ENCODE peak calls at places on chromosomes 12 and 14, in six cellular contexts. One of them, this sample, is unnamed.

GRCh38 chr14:29805415-29806123 is 122.1 kb downstream of the PRKD1 start:
- DNase-seq in H4: peak; percentile 89
- DNase-seq in NCI-H1092 treated with DMSO at 0.1 percent for 48 hours: peak; percentile 35
- DNase-seq in tibial nerve: peak; percentile 44
- DNase-seq in NCI-H1436: peak; percentile 32
- DNase-seq in cardiac muscle cell: no peak
- DNase-seq in this sample: peak; percentile 29

GRCh38 chr12:64892561-64892960 is 68.1 kb downstream of the TBC1D30 start:
- DNase-seq in H4: no peak
- DNase-seq in NCI-H1092 treated with DMSO at 0.1 percent for 48 hours: no peak
- DNase-seq in tibial nerve: no peak
- DNase-seq in NCI-H1436: no peak
- DNase-seq in cardiac muscle cell: no peak
- DNase-seq in this sample: no peak

GRCh38 chr12:132360906-132361777 is 31.8 kb upstream of the GALNT9 start:
- DNase-seq in H4: no peak
- DNase-seq in NCI-H1092 treated with DMSO at 0.1 percent for 48 hours: no peak
- DNase-seq in tibial nerve: no peak
- DNase-seq in NCI-H1436: no peak
- DNase-seq in cardiac muscle cell: no peak
- DNase-seq in this sample: no peak

GRCh38 chr14:74663884-74664283 is 49.0 kb downstream of the AREL1 start:
- DNase-seq in H4: no peak
- DNase-seq in NCI-H1092 treated with DMSO at 0.1 percent for 48 hours: no peak
- DNase-seq in tibial nerve: peak; percentile 64
- DNase-seq in NCI-H1436: no peak
- DNase-seq in cardiac muscle cell: no peak
- DNase-seq in this sample: no peak

GRCh38 chr14:66824251-66824650 is 316.3 kb downstream of the GPHN start:
- DNase-seq in H4: no peak
- DNase-seq in NCI-H1092 treated with DMSO at 0.1 percent for 48 hours: no peak
- DNase-seq in tibial nerve: no peak
- DNase-seq in NCI-H1436: no peak
- DNase-seq in cardiac muscle cell: no peak
- DNase-seq in this sample: no peak

GRCh38 chr12:12336049-12336411 is 14.0 kb downstream of the MANSC1 start:
- DNase-seq in H4: peak; percentile 67
- DNase-seq in NCI-H1092 treated with DMSO at 0.1 percent for 48 hours: no peak
- DNase-seq in tibial nerve: no peak
- DNase-seq in NCI-H1436: no peak
- DNase-seq in cardiac muscle cell: no peak
- DNase-seq in this sample: no peak

GRCh38 chr12:64650762-64651161 is 40.5 kb downstream of the RASSF3 start:
- DNase-seq in H4: peak; percentile 66
- DNase-seq in NCI-H1092 treated with DMSO at 0.1 percent for 48 hours: no peak
- DNase-seq in tibial nerve: no peak
- DNase-seq in NCI-H1436: no peak
- DNase-seq in cardiac muscle cell: peak; percentile 38
- DNase-seq in this sample: no peak

GRCh38 chr12:123075591-123076171 is 75.2 kb downstream of the PITPNM2 start:
- DNase-seq in H4: peak; percentile 61
- DNase-seq in NCI-H1092 treated with DMSO at 0.1 percent for 48 hours: no peak
- DNase-seq in tibial nerve: no peak
- DNase-seq in NCI-H1436: peak; percentile 26
- DNase-seq in cardiac muscle cell: peak; percentile 81
- DNase-seq in this sample: no peak

GRCh38 chr14:77098470-77099353 is 654 bp downstream of the CIPC start:
- DNase-seq in H4: peak; percentile 12
- DNase-seq in NCI-H1092 treated with DMSO at 0.1 percent for 48 hours: peak; percentile 70
- DNase-seq in tibial nerve: peak; percentile 26
- DNase-seq in NCI-H1436: no peak
- DNase-seq in cardiac muscle cell: peak; percentile 38
- DNase-seq in this sample: peak; percentile 93

GRCh38 chr14:56331815-56332214 is 213.6 kb downstream of the PELI2 start:
- DNase-seq in H4: no peak
- DNase-seq in NCI-H1092 treated with DMSO at 0.1 percent for 48 hours: peak; percentile 79
- DNase-seq in tibial nerve: no peak
- DNase-seq in NCI-H1436: no peak
- DNase-seq in cardiac muscle cell: no peak
- DNase-seq in this sample: no peak

GRCh38 chr14:71290301-71290700 is 383.0 kb downstream of the PCNX1 start:
- DNase-seq in H4: no peak
- DNase-seq in NCI-H1092 treated with DMSO at 0.1 percent for 48 hours: no peak
- DNase-seq in tibial nerve: no peak
- DNase-seq in NCI-H1436: no peak
- DNase-seq in cardiac muscle cell: no peak
- DNase-seq in this sample: no peak

GRCh38 chr12:29769162-29769820 is 14.5 kb downstream of the TMTC1 start:
- DNase-seq in H4: no peak
- DNase-seq in NCI-H1092 treated with DMSO at 0.1 percent for 48 hours: no peak
- DNase-seq in tibial nerve: no peak
- DNase-seq in NCI-H1436: no peak
- DNase-seq in cardiac muscle cell: no peak
- DNase-seq in this sample: peak; percentile 43

GRCh38 chr12:104453133-104453532 is 3.6 kb upstream of the CHST11 start:
- DNase-seq in H4: no peak
- DNase-seq in NCI-H1092 treated with DMSO at 0.1 percent for 48 hours: no peak
- DNase-seq in tibial nerve: no peak
- DNase-seq in NCI-H1436: no peak
- DNase-seq in cardiac muscle cell: no peak
- DNase-seq in this sample: no peak

GRCh38 chr14:92684801-92685560 is 63.4 kb downstream of the LGMN start:
- DNase-seq in H4: no peak
- DNase-seq in NCI-H1092 treated with DMSO at 0.1 percent for 48 hours: no peak
- DNase-seq in tibial nerve: no peak
- DNase-seq in NCI-H1436: no peak
- DNase-seq in cardiac muscle cell: no peak
- DNase-seq in this sample: no peak

GRCh38 chr12:104190151-104190550 is 25.4 kb upstream of the TXNRD1 start:
- DNase-seq in H4: no peak
- DNase-seq in NCI-H1092 treated with DMSO at 0.1 percent for 48 hours: no peak
- DNase-seq in tibial nerve: no peak
- DNase-seq in NCI-H1436: no peak
- DNase-seq in cardiac muscle cell: no peak
- DNase-seq in this sample: no peak

GRCh38 chr14:50242566-50243288 is 11.3 kb upstream of the SOS2 start:
- DNase-seq in H4: no peak
- DNase-seq in NCI-H1092 treated with DMSO at 0.1 percent for 48 hours: no peak
- DNase-seq in tibial nerve: no peak
- DNase-seq in NCI-H1436: no peak
- DNase-seq in cardiac muscle cell: no peak
- DNase-seq in this sample: no peak

GRCh38 chr14:64704145-64704742 is at the start of gene PLEKHG3:
- DNase-seq in H4: peak; percentile 48
- DNase-seq in NCI-H1092 treated with DMSO at 0.1 percent for 48 hours: peak; percentile 85
- DNase-seq in tibial nerve: no peak
- DNase-seq in NCI-H1436: no peak
- DNase-seq in cardiac muscle cell: peak; percentile 90
- DNase-seq in this sample: peak; percentile 94

GRCh38 chr12:119988440-119988787 is 622 bp upstream of the BICDL1 start:
- DNase-seq in H4: peak; percentile 65
- DNase-seq in NCI-H1092 treated with DMSO at 0.1 percent for 48 hours: no peak
- DNase-seq in tibial nerve: no peak
- DNase-seq in NCI-H1436: no peak
- DNase-seq in cardiac muscle cell: no peak
- DNase-seq in this sample: no peak

GRCh38 chr12:91441236-91441635 is 258.6 kb upstream of the DCN start:
- DNase-seq in H4: no peak
- DNase-seq in NCI-H1092 treated with DMSO at 0.1 percent for 48 hours: no peak
- DNase-seq in tibial nerve: no peak
- DNase-seq in NCI-H1436: no peak
- DNase-seq in cardiac muscle cell: no peak
- DNase-seq in this sample: no peak

GRCh38 chr14:73789996-73790581 is 61.5 kb upstream of the PTGR2 start:
- DNase-seq in H4: peak; percentile 95
- DNase-seq in NCI-H1092 treated with DMSO at 0.1 percent for 48 hours: no peak
- DNase-seq in tibial nerve: peak; percentile 74
- DNase-seq in NCI-H1436: no peak
- DNase-seq in cardiac muscle cell: no peak
- DNase-seq in this sample: peak; percentile 69

GRCh38 chr12:4518106-4518728 is 20.5 kb upstream of the RAD51AP1 start:
- DNase-seq in H4: peak; percentile 68
- DNase-seq in NCI-H1092 treated with DMSO at 0.1 percent for 48 hours: no peak
- DNase-seq in tibial nerve: no peak
- DNase-seq in NCI-H1436: no peak
- DNase-seq in cardiac muscle cell: no peak
- DNase-seq in this sample: no peak

GRCh38 chr12:112183141-112183581 is 57.8 kb downstream of the TRAFD1 start:
- DNase-seq in H4: no peak
- DNase-seq in NCI-H1092 treated with DMSO at 0.1 percent for 48 hours: no peak
- DNase-seq in tibial nerve: no peak
- DNase-seq in NCI-H1436: no peak
- DNase-seq in cardiac muscle cell: no peak
- DNase-seq in this sample: no peak

GRCh38 chr14:105332352-105332874 is 17.9 kb downstream of the PACS2 start:
- DNase-seq in H4: no peak
- DNase-seq in NCI-H1092 treated with DMSO at 0.1 percent for 48 hours: no peak
- DNase-seq in tibial nerve: no peak
- DNase-seq in NCI-H1436: no peak
- DNase-seq in cardiac muscle cell: no peak
- DNase-seq in this sample: no peak

GRCh38 chr12:14952295-14952995 is 9.0 kb downstream of the ARHGDIB start:
- DNase-seq in H4: peak; percentile 93
- DNase-seq in NCI-H1092 treated with DMSO at 0.1 percent for 48 hours: no peak
- DNase-seq in tibial nerve: no peak
- DNase-seq in NCI-H1436: no peak
- DNase-seq in cardiac muscle cell: no peak
- DNase-seq in this sample: no peak

GRCh38 chr12:58668831-58669230 is 251.5 kb downstream of the LRIG3 start:
- DNase-seq in H4: no peak
- DNase-seq in NCI-H1092 treated with DMSO at 0.1 percent for 48 hours: no peak
- DNase-seq in tibial nerve: no peak
- DNase-seq in NCI-H1436: no peak
- DNase-seq in cardiac muscle cell: no peak
- DNase-seq in this sample: no peak

GRCh38 chr12:22657538-22657937 is 32.6 kb downstream of the ETNK1 start:
- DNase-seq in H4: no peak
- DNase-seq in NCI-H1092 treated with DMSO at 0.1 percent for 48 hours: no peak
- DNase-seq in tibial nerve: no peak
- DNase-seq in NCI-H1436: no peak
- DNase-seq in cardiac muscle cell: no peak
- DNase-seq in this sample: no peak

GRCh38 chr14:93725002-93725582 is 63.2 kb downstream of the PRIMA1 start:
- DNase-seq in H4: no peak
- DNase-seq in NCI-H1092 treated with DMSO at 0.1 percent for 48 hours: no peak
- DNase-seq in tibial nerve: no peak
- DNase-seq in NCI-H1436: no peak
- DNase-seq in cardiac muscle cell: no peak
- DNase-seq in this sample: no peak

GRCh38 chr14:99981806-99982205 is 83.4 kb upstream of the EVL start:
- DNase-seq in H4: no peak
- DNase-seq in NCI-H1092 treated with DMSO at 0.1 percent for 48 hours: no peak
- DNase-seq in tibial nerve: no peak
- DNase-seq in NCI-H1436: no peak
- DNase-seq in cardiac muscle cell: no peak
- DNase-seq in this sample: no peak

GRCh38 chr12:28164644-28165313 is 25.5 kb upstream of the CCDC91 start:
- DNase-seq in H4: no peak
- DNase-seq in NCI-H1092 treated with DMSO at 0.1 percent for 48 hours: no peak
- DNase-seq in tibial nerve: no peak
- DNase-seq in NCI-H1436: no peak
- DNase-seq in cardiac muscle cell: no peak
- DNase-seq in this sample: no peak

GRCh38 chr14:32010561-32011188 is 66.4 kb upstream of the ARHGAP5 start:
- DNase-seq in H4: no peak
- DNase-seq in NCI-H1092 treated with DMSO at 0.1 percent for 48 hours: no peak
- DNase-seq in tibial nerve: no peak
- DNase-seq in NCI-H1436: no peak
- DNase-seq in cardiac muscle cell: no peak
- DNase-seq in this sample: no peak

GRCh38 chr12:93622485-93622884 is 50.0 kb downstream of the SOCS2 start:
- DNase-seq in H4: peak; percentile 68
- DNase-seq in NCI-H1092 treated with DMSO at 0.1 percent for 48 hours: no peak
- DNase-seq in tibial nerve: no peak
- DNase-seq in NCI-H1436: no peak
- DNase-seq in cardiac muscle cell: no peak
- DNase-seq in this sample: no peak

GRCh38 chr14:93281937-93282336 is 50.9 kb downstream of the BTBD7 start:
- DNase-seq in H4: no peak
- DNase-seq in NCI-H1092 treated with DMSO at 0.1 percent for 48 hours: no peak
- DNase-seq in tibial nerve: no peak
- DNase-seq in NCI-H1436: no peak
- DNase-seq in cardiac muscle cell: no peak
- DNase-seq in this sample: no peak

GRCh38 chr14:24254630-24255392 is 8.2 kb downstream of the TGM1 start:
- DNase-seq in H4: no peak
- DNase-seq in NCI-H1092 treated with DMSO at 0.1 percent for 48 hours: no peak
- DNase-seq in tibial nerve: no peak
- DNase-seq in NCI-H1436: no peak
- DNase-seq in cardiac muscle cell: no peak
- DNase-seq in this sample: no peak

GRCh38 chr12:122875590-122876220 is 20.2 kb downstream of the VPS37B start:
- DNase-seq in H4: no peak
- DNase-seq in NCI-H1092 treated with DMSO at 0.1 percent for 48 hours: no peak
- DNase-seq in tibial nerve: no peak
- DNase-seq in NCI-H1436: no peak
- DNase-seq in cardiac muscle cell: no peak
- DNase-seq in this sample: no peak

GRCh38 chr14:34650786-34651584 is 21.0 kb upstream of the SNX6 start:
- DNase-seq in H4: peak; percentile 78
- DNase-seq in NCI-H1092 treated with DMSO at 0.1 percent for 48 hours: no peak
- DNase-seq in tibial nerve: no peak
- DNase-seq in NCI-H1436: no peak
- DNase-seq in cardiac muscle cell: no peak
- DNase-seq in this sample: peak; percentile 28

GRCh38 chr14:30210630-30211029 is 283.0 kb upstream of the PRKD1 start:
- DNase-seq in H4: no peak
- DNase-seq in NCI-H1092 treated with DMSO at 0.1 percent for 48 hours: no peak
- DNase-seq in tibial nerve: no peak
- DNase-seq in NCI-H1436: no peak
- DNase-seq in cardiac muscle cell: no peak
- DNase-seq in this sample: no peak

GRCh38 chr14:54669759-54670630 is 103.1 kb downstream of the SAMD4A start:
- DNase-seq in H4: no peak
- DNase-seq in NCI-H1092 treated with DMSO at 0.1 percent for 48 hours: no peak
- DNase-seq in tibial nerve: no peak
- DNase-seq in NCI-H1436: no peak
- DNase-seq in cardiac muscle cell: no peak
- DNase-seq in this sample: peak; percentile 90

GRCh38 chr14:37583358-37584210 is 11.5 kb downstream of the FOXA1 start:
- DNase-seq in H4: no peak
- DNase-seq in NCI-H1092 treated with DMSO at 0.1 percent for 48 hours: peak; percentile 94
- DNase-seq in tibial nerve: no peak
- DNase-seq in NCI-H1436: peak; percentile 52
- DNase-seq in cardiac muscle cell: no peak
- DNase-seq in this sample: no peak